ENCODE peak calls at places on chromosomes 12 and 14, in eight cellular contexts. Q is NCI-H1092 treated with DMSO at 0.1 percent for 48 hours, M is bronchial epithelial cell, B is EH, T is cardiac fibroblast, U is hepatic stellate cell, P is smooth muscle cell of the brain vasculature, D is NCI-H1105. N is an unnamed sample.
A peak's percentile ranks its signal among the peaks of the same experiment; 100 is the strongest.

GRCh38 chr14:57136669-57137068 is 132.0 kb downstream of the EXOC5 start:
- DNase-seq in Q (peak; percentile 94), M (no peak), B (no peak), T (peak; percentile 3), U (no peak), P (no peak), D (peak; percentile 81), N (peak; percentile 70)

GRCh38 chr14:103576371-103577024 is 13.7 kb downstream of the COA8 start:
- DNase-seq in Q (no peak), M (peak; percentile 85), B (peak; percentile 93), T (peak; percentile 96), U (peak; percentile 92), P (peak; percentile 63), D (peak; percentile 59), N (peak; percentile 70)

GRCh38 chr12:111353026-111353425 is 15.9 kb downstream of the PHETA1 start:
- DNase-seq in Q (no peak), M (no peak), B (no peak), T (no peak), U (no peak), P (no peak), D (no peak), N (no peak)

GRCh38 chr14:37985826-37986470 is 221.8 kb upstream of the SSTR1 start:
- DNase-seq in Q (peak; percentile 31), M (peak; percentile 41), B (peak; percentile 68), T (peak; percentile 63), U (peak; percentile 5), P (peak; percentile 1), D (no peak), N (no peak)

GRCh38 chr12:116525418-116526001 is 33.7 kb upstream of the MAP1LC3B2 start:
- DNase-seq in Q (no peak), M (peak; percentile 88), B (peak; percentile 95), T (peak; percentile 91), U (peak; percentile 84), P (no peak), D (no peak), N (no peak)

GRCh38 chr14:104580961-104581360 is 1.4 kb downstream of the C14orf180 start:
- DNase-seq in Q (peak; percentile 63), M (peak; percentile 2), B (peak; percentile 6), T (peak; percentile 25), U (peak; percentile 50), P (no peak), D (peak; percentile 46), N (no peak)

GRCh38 chr14:33946679-33947078 is 4.2 kb downstream of the EGLN3 start:
- DNase-seq in Q (no peak), M (no peak), B (no peak), T (no peak), U (no peak), P (no peak), D (no peak), N (no peak)

GRCh38 chr14:24364841-24365240 is 3.1 kb upstream of the NFATC4 start:
- DNase-seq in Q (no peak), M (no peak), B (no peak), T (no peak), U (no peak), P (no peak), D (no peak), N (no peak)

GRCh38 chr14:20427231-20428009 is 8.5 kb downstream of the KLHL33 start:
- DNase-seq in Q (no peak), M (peak; percentile 70), B (peak; percentile 69), T (peak; percentile 54), U (peak; percentile 61), P (no peak), D (no peak), N (no peak)

GRCh38 chr12:47819902-47820630 is at the start of gene HDAC7:
- DNase-seq in Q (peak; percentile 32), M (peak; percentile 63), B (peak; percentile 91), T (peak; percentile 95), U (peak; percentile 88), P (no peak), D (peak; percentile 45), N (no peak)

GRCh38 chr12:117803013-117803412 is 165.8 kb downstream of the KSR2 start:
- DNase-seq in Q (no peak), M (no peak), B (no peak), T (no peak), U (no peak), P (no peak), D (no peak), N (no peak)

GRCh38 chr12:114306646-114307045 is 99.3 kb downstream of the TBX5 start:
- DNase-seq in Q (no peak), M (peak; percentile 2), B (peak; percentile 94), T (peak; percentile 22), U (no peak), P (no peak), D (no peak), N (no peak)

GRCh38 chr12:102833687-102834435 is 83.2 kb downstream of the PAH start:
- DNase-seq in Q (no peak), M (peak; percentile 6), B (peak; percentile 46), T (no peak), U (no peak), P (no peak), D (no peak), N (no peak)

GRCh38 chr12:94676011-94676709 is 25.8 kb upstream of the TMCC3 start:
- DNase-seq in Q (no peak), M (no peak), B (no peak), T (peak; percentile 37), U (no peak), P (no peak), D (no peak), N (no peak)

GRCh38 chr14:104035300-104035699 is 50.2 kb upstream of the ASPG start:
- DNase-seq in Q (peak; percentile 15), M (no peak), B (no peak), T (peak; percentile 8), U (no peak), P (no peak), D (peak; percentile 2), N (no peak)

GRCh38 chr12:65911321-65911720 is 87.0 kb downstream of the HMGA2 start:
- DNase-seq in Q (no peak), M (peak; percentile 41), B (peak; percentile 65), T (peak; percentile 58), U (no peak), P (no peak), D (peak; percentile 51), N (no peak)

GRCh38 chr12:10405294-10405693 is 4.3 kb downstream of the KLRC4 start:
- DNase-seq in Q (no peak), M (peak; percentile 91), B (no peak), T (no peak), U (no peak), P (no peak), D (no peak), N (no peak)

GRCh38 chr12:115598827-115599226 is 678.7 kb downstream of the MED13L start:
- DNase-seq in Q (no peak), M (no peak), B (no peak), T (peak; percentile 3), U (no peak), P (no peak), D (peak; percentile 73), N (no peak)

GRCh38 chr12:46373303-46374182 is 970 bp upstream of the SLC38A2 start:
- DNase-seq in Q (peak; percentile 87), M (no peak), B (peak; percentile 69), T (peak; percentile 69), U (no peak), P (peak; percentile 50), D (no peak), N (no peak)

GRCh38 chr12:122467983-122468382 is 32.7 kb downstream of the ZCCHC8 start:
- DNase-seq in Q (no peak), M (peak; percentile 99), B (no peak), T (no peak), U (no peak), P (no peak), D (no peak), N (no peak)

GRCh38 chr14:105499256-105500035 is 8.4 kb downstream of the TEDC1 start:
- DNase-seq in Q (no peak), M (no peak), B (no peak), T (no peak), U (no peak), P (no peak), D (no peak), N (no peak)

GRCh38 chr12:107242189-107242588 is 148.8 kb upstream of the CRY1 start:
- DNase-seq in Q (peak; percentile 22), M (peak; percentile 7), B (no peak), T (no peak), U (no peak), P (no peak), D (no peak), N (no peak)

GRCh38 chr12:43676183-43676813 is 82.3 kb downstream of the PUS7L start:
- DNase-seq in Q (no peak), M (peak; percentile 32), B (peak; percentile 25), T (peak; percentile 12), U (no peak), P (no peak), D (no peak), N (no peak)

GRCh38 chr14:104639889-104640548 is 35.4 kb upstream of the TMEM179 start:
- DNase-seq in Q (peak; percentile 55), M (peak; percentile 26), B (peak; percentile 55), T (peak; percentile 65), U (peak; percentile 90), P (no peak), D (peak; percentile 29), N (peak; percentile 16)

GRCh38 chr12:105440037-105440664 is 109.7 kb downstream of the C12orf75 start:
- DNase-seq in Q (no peak), M (no peak), B (no peak), T (no peak), U (no peak), P (no peak), D (no peak), N (no peak)

N was measured in DMS 273 treated with DMSO at 0.1 percent for 48 hours.